ENCODE peak calls at places on chromosomes 1 and 21, in four cellular contexts. X is HFF-Myc, K is fibroblast of mammary gland, R is upper lobe of right lung. J is an unnamed sample.

GRCh38 chr1:225845633-225846259 is 35.8 kb downstream of the EPHX1 start:
- DNase-seq in X (peak), K (peak), R (peak), J (peak)

GRCh38 chr1:207711285-207711684 is 40.6 kb upstream of the CD46 start:
- DNase-seq in X (peak), K (peak), R (no peak), J (no peak)

GRCh38 chr1:74235153-74235552 is at the start of gene TNNI3K:
- DNase-seq in X (no peak), K (no peak), R (no peak), J (no peak)

GRCh38 chr1:57784356-57784755 is 360.5 kb upstream of the DAB1 start:
- DNase-seq in X (no peak), K (no peak), R (no peak), J (no peak)

GRCh38 chr1:210189426-210189825 is 43.2 kb upstream of the SERTAD4 start:
- DNase-seq in X (no peak), K (no peak), R (no peak), J (no peak)

GRCh38 chr1:70907563-70908310 is 139.9 kb downstream of the PTGER3 start:
- DNase-seq in X (no peak), K (no peak), R (no peak), J (no peak)

GRCh38 chr1:54347955-54348699 is 58.1 kb downstream of the SSBP3 start:
- DNase-seq in X (no peak), K (no peak), R (peak), J (no peak)

GRCh38 chr1:220917101-220917500 is 37.9 kb downstream of the HLX start:
- DNase-seq in X (no peak), K (no peak), R (no peak), J (no peak)

GRCh38 chr1:16145030-16145987 is 10.6 kb downstream of the EPHA2 start:
- DNase-seq in X (peak), K (peak), R (peak), J (no peak)

GRCh38 chr1:11948822-11949458 is 14.4 kb downstream of the PLOD1 start:
- DNase-seq in X (no peak), K (peak), R (no peak), J (no peak)

GRCh38 chr1:48853006-48853405 is 76.3 kb upstream of the BEND5 start:
- DNase-seq in X (peak), K (peak), R (no peak), J (no peak)

GRCh38 chr1:227869281-227869842 is 53.9 kb downstream of the PRSS38 start:
- DNase-seq in X (peak), K (peak), R (no peak), J (no peak)

GRCh38 chr1:43267291-43267805 is 2.4 kb upstream of the TMEM125 start:
- DNase-seq in X (peak), K (peak), R (peak), J (no peak)

GRCh38 chr1:209769171-209769904 is 13.5 kb downstream of the TRAF3IP3 start:
- DNase-seq in X (peak), K (peak), R (peak), J (no peak)

GRCh38 chr1:245788886-245789285 is 634.1 kb downstream of the KIF26B start:
- DNase-seq in X (no peak), K (no peak), R (no peak), J (no peak)

DNA sequence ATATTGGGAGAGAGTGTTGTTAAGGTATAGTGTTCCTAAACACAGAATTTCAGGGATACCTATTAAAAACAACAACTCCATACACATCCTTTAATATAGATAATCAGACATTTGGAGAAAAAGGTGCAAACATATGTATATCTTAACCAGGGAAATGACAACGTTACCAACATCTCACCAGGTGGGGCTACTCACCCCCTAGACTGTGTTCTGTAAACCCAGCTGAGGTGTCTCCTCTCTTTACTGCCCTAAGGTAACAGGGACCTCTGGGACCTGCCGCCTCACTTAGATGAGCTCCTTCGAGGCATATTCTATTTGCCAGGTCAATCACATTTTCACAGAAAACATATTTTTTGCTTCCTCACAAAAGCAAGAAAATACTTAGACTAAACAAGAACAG is 13.4 kb downstream of the RRAGC start:
- DNase-seq in X (no peak), K (no peak), R (no peak), J (no peak)
- TF ChIP-seq CTCF in X (no peak), K (no peak), R (no peak), J (no peak)

DNA sequence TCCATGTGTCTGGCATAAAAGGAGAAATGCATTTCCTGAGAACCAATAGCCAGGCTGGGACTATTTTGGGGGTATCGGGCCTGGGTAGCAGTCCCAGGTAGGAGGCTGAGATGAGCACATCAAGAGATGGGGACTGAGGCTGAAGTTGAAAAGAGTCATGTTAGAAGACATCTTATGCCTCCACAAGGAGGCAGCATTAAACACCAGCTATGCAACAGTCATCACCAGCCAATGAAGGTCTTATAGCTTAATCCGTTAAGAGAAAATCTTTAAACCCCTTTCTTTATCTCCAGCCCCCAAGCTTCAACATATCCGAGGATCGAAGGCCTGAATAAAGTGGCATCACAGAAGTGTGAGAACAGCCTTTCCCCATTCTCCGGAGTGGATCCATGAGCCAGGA is 640.7 kb upstream of the PTBP2 start:
- DNase-seq in X (no peak), K (peak), R (no peak), J (no peak)
- TF ChIP-seq CTCF in X (peak), K (peak), R (no peak), J (no peak)

DNA sequence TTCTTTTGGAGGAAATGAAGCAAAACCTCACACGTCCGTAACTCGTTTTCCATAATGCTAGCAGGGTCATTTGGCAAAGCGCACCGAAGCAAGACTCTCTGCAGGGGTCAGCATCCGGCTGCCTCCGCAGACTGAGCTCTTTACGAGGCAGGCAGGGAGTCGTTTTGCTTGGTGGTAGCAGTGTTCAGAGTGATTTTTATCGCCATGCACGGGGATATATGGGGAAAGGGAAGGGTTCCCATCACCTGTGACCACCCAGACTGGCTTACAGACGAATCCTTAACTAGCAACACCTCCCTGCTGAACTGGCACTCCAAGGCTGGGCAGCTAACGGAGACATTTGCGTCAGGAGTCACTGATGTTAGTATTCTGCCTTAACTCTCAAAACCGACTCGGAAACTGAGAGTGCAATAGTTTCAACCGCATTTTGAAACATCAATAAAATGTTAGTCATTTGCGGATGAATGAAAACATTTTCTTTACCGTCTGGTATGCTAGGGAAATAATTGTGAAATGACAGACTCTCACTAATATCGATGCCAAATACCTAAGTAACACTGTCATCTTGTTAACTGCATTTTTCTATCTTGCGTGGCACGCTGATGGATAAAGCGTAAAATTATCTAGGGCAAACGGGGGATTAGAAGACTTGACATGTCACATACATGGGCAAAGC is 2.2 kb upstream of the NEGR1 start:
- DNase-seq in X (peak), K (peak), R (peak), J (peak)
- TF ChIP-seq CTCF in X (peak), K (no peak), R (no peak), J (no peak)

GRCh38 chr21:25891596-25891995 is 156.8 kb downstream of the GABPA start:
- DNase-seq in X (no peak), K (no peak), R (no peak), J (no peak)

GRCh38 chr21:25897383-25897782 is 162.6 kb downstream of the GABPA start:
- DNase-seq in X (no peak), K (no peak), R (no peak), J (no peak)

GRCh38 chr21:25896657-25897056 is 161.9 kb downstream of the GABPA start:
- DNase-seq in X (no peak), K (no peak), R (no peak), J (no peak)

GRCh38 chr21:25898671-25899070 is 163.9 kb downstream of the GABPA start:
- DNase-seq in X (no peak), K (peak), R (no peak), J (no peak)

DNA sequence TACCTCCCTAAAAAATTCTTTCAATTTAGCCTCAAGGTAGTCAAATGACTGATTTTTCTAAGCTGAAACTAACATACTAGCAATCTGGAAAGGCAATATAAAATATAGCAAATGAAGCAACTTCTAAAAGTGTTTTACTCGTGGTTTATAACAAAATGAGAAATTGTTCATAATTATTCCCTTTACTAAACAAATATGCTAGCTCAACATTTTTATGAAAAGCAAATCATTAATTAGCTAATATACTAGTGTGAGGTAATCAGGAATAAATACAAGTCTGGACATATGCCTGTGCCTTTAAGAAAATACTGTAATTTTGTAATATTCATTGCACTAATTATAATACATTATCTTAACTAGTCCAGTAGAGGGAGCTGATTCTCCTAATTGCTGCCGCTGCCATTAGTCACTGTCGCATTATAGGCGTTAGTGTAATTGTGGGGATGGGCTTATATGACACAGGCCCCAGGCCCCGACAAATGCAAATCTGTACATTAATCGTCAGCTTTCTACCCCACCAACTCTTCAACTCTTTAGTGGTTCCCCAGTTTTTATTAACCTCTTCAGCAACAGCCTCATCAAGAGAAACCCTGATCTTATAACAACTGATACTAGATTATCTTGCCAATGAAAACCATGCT is 160.9 kb downstream of the GABPA start:
- DNase-seq in X (no peak), K (peak), R (no peak), J (no peak)
- TF ChIP-seq CTCF in X (peak), K (peak), R (peak), J (peak)

GRCh38 chr21:29448766-29449165 is 150.0 kb downstream of the BACH1 start:
- DNase-seq in X (no peak), K (no peak), R (no peak), J (no peak)

GRCh38 chr21:29454179-29454578 is 155.5 kb downstream of the BACH1 start:
- DNase-seq in X (no peak), K (no peak), R (no peak), J (no peak)

GRCh38 chr21:29449306-29449940 is 150.7 kb downstream of the BACH1 start:
- DNase-seq in X (no peak), K (no peak), R (no peak), J (no peak)

GRCh38 chr21:29453511-29453910 is 154.8 kb downstream of the BACH1 start:
- DNase-seq in X (no peak), K (peak), R (no peak), J (no peak)
- TF ChIP-seq CTCF in X (no peak), K (no peak), R (no peak), J (no peak)